ENCODE peak calls at places on chromosomes 3 and 15, in four cellular contexts. C, M, L and F are unnamed samples. For H3K4me1, the result is how much of the 10 kb centered on the place peaks cover.

GRCh38 chr3:179732661-179733348 is 80.0 kb downstream of the USP13 start:
- DNase-seq in C (no peak), M (no peak), L (no peak), F (no peak)

GRCh38 chr15:73944161-73945099 is 18.2 kb downstream of the LOXL1 start:
- DNase-seq in C (no peak), M (no peak), L (no peak), F (no peak)

GRCh38 chr3:193795062-193795690 is 202.2 kb downstream of the OPA1 start:
- DNase-seq in C (no peak), M (no peak), L (no peak), F (peak)

GRCh38 chr15:74307827-74308642 is 59.4 kb downstream of the CYP11A1 start:
- DNase-seq in C (no peak), M (peak), L (no peak), F (no peak)

GRCh38 chr15:39936187-39936586 is 2.3 kb downstream of the EIF2AK4 start:
- DNase-seq in C (no peak), M (no peak), L (no peak), F (no peak)

GRCh38 chr15:36152961-36153360 is 426.5 kb upstream of the CDIN1 start:
- DNase-seq in C (no peak), M (no peak), L (no peak), F (no peak)

GRCh38 chr3:147864754-147865354 is 455.7 kb downstream of the ZIC1 start:
- DNase-seq in C (no peak), M (peak), L (no peak), F (no peak)

GRCh38 chr15:101048191-101049011 is 129.2 kb downstream of the LRRK1 start:
- DNase-seq in C (no peak), M (no peak), L (peak), F (peak)

GRCh38 chr3:111484666-111485065 is 57.3 kb upstream of the CD96 start:
- DNase-seq in C (no peak), M (peak), L (no peak), F (no peak)

GRCh38 chr15:74197176-74197965 is 5.2 kb downstream of the STRA6 start:
- DNase-seq in C (no peak), M (no peak), L (no peak), F (no peak)

GRCh38 chr3:186109897-186110803 is 1.3 kb upstream of the ETV5 start:
- DNase-seq in C (no peak), M (no peak), L (peak), F (peak)

GRCh38 chr3:148756306-148756705 is 58.6 kb downstream of the AGTR1 start:
- DNase-seq in C (no peak), M (no peak), L (no peak), F (no peak)

GRCh38 chr3:20324664-20325478 is 138.9 kb upstream of the SGO1 start:
- DNase-seq in C (no peak), M (no peak), L (no peak), F (no peak)

GRCh38 chr15:74579001-74579400 is 36.6 kb upstream of the CLK3 start:
- DNase-seq in C (no peak), M (no peak), L (no peak), F (no peak)

GRCh38 chr15:45129651-45130129 is at the start of the genes DUOX1 and DUOXA1:
- DNase-seq in C (no peak), M (peak), L (peak), F (no peak)

GRCh38 chr3:106711650-106712049 is 665.6 kb upstream of the CCDC54 start:
- DNase-seq in C (no peak), M (no peak), L (no peak), F (no peak)

GRCh38 chr3:169104972-169105371 is 558.5 kb downstream of the MECOM start:
- DNase-seq in C (no peak), M (peak), L (no peak), F (no peak)

GRCh38 chr15:81809543-81809942 is 236.3 kb downstream of the MEX3B start:
- DNase-seq in C (no peak), M (peak), L (no peak), F (no peak)

GRCh38 chr3:152356870-152357276 is 88.1 kb downstream of the MBNL1 start:
- DNase-seq in C (no peak), M (no peak), L (no peak), F (no peak)

GRCh38 chr15:84057714-84058331 is 177.8 kb upstream of the GOLGA6L4 start:
- DNase-seq in C (no peak), M (no peak), L (no peak), F (no peak)

GRCh38 chr15:32029862-32030781 is at the start of gene CHRNA7:
- DNase-seq in C (no peak), M (peak), L (peak), F (no peak)

GRCh38 chr3:184099806-184100686 is 3.2 kb downstream of the HTR3E start:
- DNase-seq in C (no peak), M (no peak), L (no peak), F (no peak)

GRCh38 chr15:24966364-24967103 is 11.7 kb downstream of the SNRPN start:
- DNase-seq in C (no peak), M (no peak), L (no peak), F (no peak)

GRCh38 chr3:126485131-126485530 is 9.4 kb upstream of the ZXDC start:
- DNase-seq in C (no peak), M (no peak), L (no peak), F (no peak)

GRCh38 chr3:195209836-195210551 is 61.0 kb downstream of the XXYLT1 start:
- DNase-seq in C (no peak), M (no peak), L (no peak), F (no peak)

GRCh38 chr15:78540955-78541743 is 905 bp downstream of the PSMA4 start:
- DNase-seq in C (no peak), M (no peak), L (no peak), F (no peak)

GRCh38 chr3:141942006-141942405 is 65.6 kb downstream of the ATP1B3 start:
- DNase-seq in C (no peak), M (no peak), L (peak), F (peak)

GRCh38 chr3:141939759-141940158 is 63.3 kb downstream of the ATP1B3 start:
- DNase-seq in C (no peak), M (peak), L (no peak), F (peak)

GRCh38 chr3:141941093-141941492 is 64.7 kb downstream of the ATP1B3 start:
- DNase-seq in C (no peak), M (peak), L (peak), F (peak)

GRCh38 chr3:141938011-141938350 is 61.5 kb downstream of the ATP1B3 start:
- DNase-seq in C (no peak), M (no peak), L (no peak), F (no peak)

DNA sequence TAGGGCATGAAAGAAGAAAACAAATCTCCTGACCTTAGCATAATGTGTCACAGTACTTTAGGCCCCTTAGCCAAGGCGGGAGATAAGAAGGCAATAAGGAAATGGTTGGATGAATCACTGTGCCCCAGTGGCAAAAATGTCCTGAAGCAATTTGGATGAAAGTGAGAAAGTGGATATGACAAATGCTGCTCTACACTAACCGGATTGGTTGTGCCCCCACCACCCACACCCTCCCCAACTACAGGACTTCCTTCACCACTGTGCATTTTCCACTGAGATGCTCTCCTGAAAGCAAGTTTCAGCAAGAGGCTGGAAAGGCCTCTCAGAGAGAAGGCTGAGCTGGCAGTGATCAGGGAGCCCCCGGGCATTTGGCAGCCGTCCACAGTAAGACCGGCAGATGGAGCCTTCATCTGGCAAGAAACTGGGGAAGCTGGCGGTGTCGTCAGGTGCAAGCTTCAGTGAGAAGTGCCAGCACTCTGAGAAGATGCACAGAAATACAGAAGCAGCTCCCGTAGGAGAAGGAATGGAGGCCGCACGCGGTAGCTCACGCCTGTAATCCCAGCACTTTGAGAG is 63.8 kb downstream of the ATP1B3 start:
- DNase-seq in C (peak), M (peak), L (peak), F (peak)
- TF ChIP-seq POLR2A in C (no peak), M (no peak), L (peak), F (no peak)

GRCh38 chr15:34809186-34809585 is 13.8 kb upstream of the ACTC1 start:
- DNase-seq in C (no peak), M (no peak), L (no peak), F (no peak)
- H3K4me1 ChIP-seq in C (under half), M (under half), L (under half), F (under half)

DNA sequence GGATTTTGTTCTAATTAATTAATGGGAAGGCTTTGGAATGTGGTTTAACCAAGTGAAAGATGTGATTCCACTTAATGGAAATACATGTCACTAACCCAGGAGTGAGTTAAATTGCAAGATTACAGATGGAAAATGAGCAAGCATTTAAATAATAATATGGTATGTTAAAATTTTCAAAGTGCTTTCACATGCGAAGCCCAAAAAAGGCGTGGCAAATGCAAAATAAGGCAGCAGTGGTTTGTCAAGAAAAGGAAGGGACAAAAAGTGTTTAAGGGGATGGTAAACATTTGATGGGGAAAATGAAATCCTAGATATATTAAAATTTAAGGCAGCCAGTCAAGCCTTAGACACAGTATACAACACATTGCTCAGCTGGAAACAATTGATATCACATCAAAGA is 2.9 kb downstream of the TICRR start:
- DNase-seq in C (no peak), M (no peak), L (no peak), F (no peak)
- H3K4me3 ChIP-seq in C (no peak), M (no peak), L (no peak), F (no peak)

DNA sequence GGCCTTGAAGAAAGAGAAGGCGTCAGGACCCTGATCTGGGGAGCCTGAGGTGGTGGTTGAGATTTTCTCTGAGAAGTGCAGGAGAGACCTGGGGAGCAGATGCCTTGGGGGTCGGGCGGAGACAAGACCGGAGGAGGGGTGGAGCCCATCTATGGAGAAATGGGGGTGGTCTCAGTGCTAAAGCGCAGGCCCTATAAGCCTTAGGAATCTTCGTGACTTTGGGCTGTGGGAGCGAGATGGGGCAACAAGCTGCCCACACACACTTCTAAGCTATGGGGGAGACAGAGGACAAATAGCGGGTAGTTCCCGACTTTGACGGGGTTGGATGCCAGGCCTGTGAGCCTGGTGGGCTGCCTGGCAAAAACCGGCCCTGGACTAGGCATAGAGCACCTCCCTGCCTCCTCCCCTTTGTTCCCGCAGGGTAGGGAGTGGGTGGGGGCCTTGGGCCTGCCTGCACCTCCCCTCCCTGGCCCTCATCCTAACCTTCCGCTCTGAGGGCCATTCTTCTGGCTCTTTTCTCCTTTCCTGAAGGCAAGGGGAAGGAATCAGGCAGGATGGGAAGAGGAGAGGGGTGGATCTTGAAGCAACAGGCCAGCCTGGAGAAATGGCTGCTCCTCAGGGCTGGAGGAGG is 880 bp downstream of the NISCH start:
- DNase-seq in C (no peak), M (no peak), L (peak), F (no peak)
- TF ChIP-seq POLR2A in C (no peak), M (no peak), L (no peak), F (no peak)